ENCODE peak calls at places on chromosomes 2 and 18, in six cellular contexts. One of them, this sample, is unnamed.

GRCh38 chr2:165078913-165079312 is 123.6 kb upstream of the SLC38A11 start:
- DNase-seq in K562: no peak
- DNase-seq in GM12878: no peak
- DNase-seq in HepG2: no peak
- DNase-seq in H1: no peak
- DNase-seq in GM12891: no peak
- DNase-seq in this sample: no peak

GRCh38 chr2:124066776-124067175 is 41.7 kb downstream of the CNTNAP5 start:
- DNase-seq in K562: no peak
- DNase-seq in H1: no peak
- DNase-seq in GM12891: no peak
- DNase-seq in GM12878: no peak
- DNase-seq in HepG2: no peak
- DNase-seq in this sample: no peak

GRCh38 chr2:16305191-16305590 is 360.4 kb downstream of the CYRIA start:
- DNase-seq in GM12878: no peak
- DNase-seq in GM12891: no peak
- DNase-seq in H1: no peak
- DNase-seq in HepG2: no peak
- DNase-seq in K562: no peak
- DNase-seq in this sample: no peak

GRCh38 chr2:98727758-98728718 is 2.9 kb downstream of the MGAT4A start:
- DNase-seq in H1: no peak
- DNase-seq in K562: no peak
- DNase-seq in GM12891: no peak
- DNase-seq in HepG2: peak; percentile 58
- DNase-seq in GM12878: no peak
- DNase-seq in this sample: no peak

GRCh38 chr2:42101641-42102605 is 54.1 kb downstream of the PKDCC start:
- DNase-seq in K562: no peak
- DNase-seq in GM12878: peak; percentile 82
- DNase-seq in H1: peak; percentile 77
- DNase-seq in GM12891: peak; percentile 67
- DNase-seq in HepG2: peak; percentile 71
- DNase-seq in this sample: peak; percentile 77

GRCh38 chr2:11692966-11693521 is 23.0 kb upstream of the NTSR2 start:
- DNase-seq in GM12891: no peak
- DNase-seq in K562: peak; percentile 82
- DNase-seq in GM12878: no peak
- DNase-seq in H1: peak; percentile 81
- DNase-seq in HepG2: peak; percentile 84
- DNase-seq in this sample: peak; percentile 49

GRCh38 chr2:69465513-69466456 is 28.6 kb upstream of the NFU1 start:
- DNase-seq in GM12878: no peak
- DNase-seq in HepG2: no peak
- DNase-seq in H1: no peak
- DNase-seq in K562: no peak
- DNase-seq in GM12891: no peak
- DNase-seq in this sample: no peak

GRCh38 chr2:158043181-158043948 is 58.3 kb upstream of the UPP2 start:
- DNase-seq in GM12891: no peak
- DNase-seq in HepG2: no peak
- DNase-seq in K562: no peak
- DNase-seq in H1: no peak
- DNase-seq in GM12878: no peak
- DNase-seq in this sample: no peak

DNA sequence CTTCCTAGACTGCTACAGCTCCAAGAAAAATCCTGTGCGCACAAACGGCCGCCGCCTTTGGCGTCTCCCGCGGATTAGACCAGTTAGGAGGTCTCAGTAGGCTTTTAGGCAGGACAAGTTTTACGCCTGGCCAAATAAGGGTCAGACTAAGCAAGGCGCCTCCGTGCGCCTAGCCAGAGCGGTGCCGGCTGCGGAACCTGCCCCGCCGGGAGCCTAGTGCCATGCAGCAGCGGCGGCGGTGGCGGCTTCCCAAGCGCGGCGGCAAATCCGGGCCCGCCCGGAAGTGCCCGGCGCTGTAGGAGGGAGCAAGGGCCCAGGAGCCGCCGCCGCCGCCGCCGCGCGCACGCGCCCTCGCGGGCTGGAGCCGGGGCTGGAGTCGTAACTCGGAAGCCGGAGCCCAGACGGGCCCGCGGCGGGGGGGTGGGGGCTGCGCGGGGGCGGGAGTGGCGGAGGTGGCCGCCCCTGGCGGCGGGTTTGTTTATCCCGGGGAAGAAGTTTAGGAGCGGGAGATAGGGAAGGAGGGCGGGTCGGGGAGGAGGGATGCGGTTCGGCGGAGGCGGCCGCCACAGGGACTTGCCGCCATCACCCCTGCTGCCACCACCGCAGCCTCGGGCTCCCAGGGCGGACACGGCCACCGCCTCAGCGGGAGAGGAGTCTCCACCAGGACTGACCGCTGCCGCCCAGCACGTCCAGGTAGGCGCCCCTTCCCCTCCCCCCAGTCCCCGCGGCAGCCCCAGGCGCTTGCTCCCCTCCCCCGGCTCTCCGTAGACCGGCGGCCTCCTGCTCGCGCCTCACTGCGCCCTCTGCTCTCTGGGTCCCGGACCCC is at the start of gene SPOPL:
- DNase-seq in H1: peak; percentile 89
- DNase-seq in GM12891: peak; percentile 81
- DNase-seq in HepG2: peak; percentile 87
- DNase-seq in K562: peak; percentile 95
- DNase-seq in GM12878: no peak
- DNase-seq in this sample: peak; percentile 81
- TF ChIP-seq POLR2A in H1: peak; percentile 57
- TF ChIP-seq POLR2A in GM12891: peak; percentile 80
- TF ChIP-seq POLR2A in HepG2: peak; percentile 85
- TF ChIP-seq POLR2A in K562: peak; percentile 91
- TF ChIP-seq POLR2A in GM12878: peak; percentile 88
- TF ChIP-seq POLR2A in this sample: peak; percentile 92

GRCh38 chr2:66888246-66888645 is 453.3 kb downstream of the MEIS1 start:
- DNase-seq in H1: no peak
- DNase-seq in HepG2: no peak
- DNase-seq in K562: no peak
- DNase-seq in GM12891: no peak
- DNase-seq in GM12878: no peak
- DNase-seq in this sample: no peak
- TF ChIP-seq POLR2AphosphoS5 in H1: no peak
- TF ChIP-seq POLR2AphosphoS5 in HepG2: no peak
- TF ChIP-seq POLR2AphosphoS5 in K562: no peak
- TF ChIP-seq POLR2AphosphoS5 in GM12891: no peak
- TF ChIP-seq POLR2AphosphoS5 in GM12878: no peak
- TF ChIP-seq POLR2AphosphoS5 in this sample: no peak

DNA sequence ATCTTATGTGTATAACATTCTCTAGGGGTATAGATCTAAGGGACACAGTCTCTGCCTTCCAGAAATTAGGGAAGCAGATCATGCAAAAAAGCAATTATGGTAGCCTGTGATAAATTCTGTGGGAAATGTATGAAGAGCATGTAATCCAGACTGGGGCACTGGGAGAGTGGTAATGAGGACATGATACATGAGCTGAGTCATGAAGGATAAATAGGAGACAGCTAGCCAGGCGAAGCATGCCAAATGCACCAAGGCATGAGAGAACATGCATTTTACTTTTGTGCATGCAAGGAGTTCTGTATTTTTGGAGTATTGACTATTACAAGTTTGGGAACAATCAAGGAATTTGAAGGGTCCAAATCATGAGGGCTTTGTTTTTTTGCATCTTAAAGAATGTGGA is 8.9 kb upstream of the RPRM start:
- DNase-seq in GM12878: no peak
- DNase-seq in GM12891: no peak
- DNase-seq in K562: no peak
- DNase-seq in H1: no peak
- DNase-seq in HepG2: no peak
- DNase-seq in this sample: no peak
- TF ChIP-seq TAF1 in GM12878: no peak
- TF ChIP-seq TAF1 in GM12891: no peak
- TF ChIP-seq TAF1 in K562: no peak
- TF ChIP-seq TAF1 in H1: no peak
- TF ChIP-seq TAF1 in HepG2: no peak
- TF ChIP-seq TAF1 in this sample: no peak

GRCh38 chr18:50374753-50375391 is at the start of gene SKA1:
- DNase-seq in H1: peak; percentile 94
- DNase-seq in K562: peak; percentile 93
- DNase-seq in HepG2: peak; percentile 87
- DNase-seq in GM12891: peak; percentile 93
- DNase-seq in GM12878: peak; percentile 77
- DNase-seq in this sample: peak; percentile 88
- TF ChIP-seq POLR2A in H1: peak; percentile 83
- TF ChIP-seq POLR2A in K562: peak; percentile 83
- TF ChIP-seq POLR2A in HepG2: peak; percentile 99
- TF ChIP-seq POLR2A in GM12891: peak; percentile 84
- TF ChIP-seq POLR2A in GM12878: peak; percentile 91
- TF ChIP-seq POLR2A in this sample: peak; percentile 88